ENCODE peak calls at places on chromosomes 7 and 10, in ten cellular contexts. G is spleen; I is HAP-1; M is lower lobe of right lung; S is thoracic aorta; J is adrenal gland; P is right cardiac atrium; K is naive thymus-derived CD4-positive, alpha-beta T cell; U is neuronal stem cell; O is ovary. H is an unnamed sample.

GRCh38 chr7:6106140-6106904 is 75.1 kb downstream of the ANKRD61 start:
- DNase-seq in P (no peak), S (no peak), U (no peak), J (no peak), K (peak), G (no peak), I (peak), M (no peak), O (no peak), H (peak)

GRCh38 chr10:11160982-11161554 is 143.4 kb downstream of the CELF2 start:
- DNase-seq in P (no peak), J (peak), S (no peak), O (no peak), G (no peak), K (no peak), U (no peak), M (no peak), I (no peak), H (no peak)

GRCh38 chr7:22572292-22572691 is 72.3 kb upstream of the STEAP1B start:
- DNase-seq in S (no peak), I (no peak), M (no peak), O (no peak), J (no peak), G (no peak), K (no peak), P (no peak), U (no peak), H (no peak)

GRCh38 chr7:140153666-140154161 is 23.1 kb downstream of the KDM7A start:
- DNase-seq in K (no peak), M (no peak), P (no peak), S (no peak), I (no peak), G (no peak), O (no peak), U (no peak), J (no peak), H (no peak)

GRCh38 chr7:24442170-24442777 is 131.0 kb upstream of the PALS2 start:
- DNase-seq in K (no peak), M (no peak), I (no peak), O (no peak), U (no peak), P (peak), J (no peak), S (no peak), G (no peak), H (no peak)

GRCh38 chr10:72044417-72045041 is 43.8 kb downstream of the SPOCK2 start:
- DNase-seq in M (no peak), J (peak), S (peak), O (peak), P (peak), I (no peak), K (no peak), G (no peak), U (no peak), H (no peak)

GRCh38 chr7:66145404-66145843 is 30.8 kb downstream of the CRCP start:
- DNase-seq in K (no peak), I (no peak), J (peak), S (no peak), G (no peak), U (no peak), M (no peak), O (peak), P (peak), H (no peak)

GRCh38 chr7:4138866-4139265 is 543.2 kb upstream of the FOXK1 start:
- DNase-seq in J (no peak), I (no peak), P (no peak), U (no peak), M (peak), G (peak), O (no peak), K (no peak), S (no peak), H (no peak)

GRCh38 chr7:4857189-4857588 is 4.6 kb downstream of the PAPOLB start:
- DNase-seq in M (no peak), S (no peak), P (no peak), U (no peak), O (no peak), K (no peak), J (no peak), G (no peak), I (no peak), H (no peak)

GRCh38 chr10:110008518-110009339 is 945 bp downstream of the ADD3 start:
- DNase-seq in U (peak), P (peak), M (peak), I (peak), O (peak), J (peak), K (peak), S (no peak), G (peak), H (no peak)

GRCh38 chr10:71754562-71754961 is 18.8 kb downstream of the VSIR start:
- DNase-seq in S (no peak), I (no peak), P (no peak), G (no peak), U (no peak), J (no peak), O (no peak), M (no peak), K (no peak), H (no peak)

GRCh38 chr10:125231116-125231812 is 70.9 kb upstream of the CTBP2 start:
- DNase-seq in I (no peak), J (peak), G (peak), O (no peak), U (peak), M (no peak), S (no peak), K (no peak), P (no peak), H (peak)

GRCh38 chr10:75487087-75487784 is 55.8 kb downstream of the LRMDA start:
- DNase-seq in J (no peak), P (no peak), M (no peak), G (no peak), U (no peak), O (no peak), K (no peak), I (no peak), S (no peak), H (no peak)

GRCh38 chr7:2287742-2288141 is 26.5 kb downstream of the SNX8 start:
- DNase-seq in G (no peak), J (no peak), P (peak), M (no peak), I (no peak), S (no peak), K (no peak), O (no peak), U (no peak), H (no peak)

GRCh38 chr10:18071591-18071990 is 68.6 kb upstream of the CACNB2 start:
- DNase-seq in I (no peak), S (no peak), U (no peak), J (no peak), M (no peak), P (no peak), O (no peak), K (no peak), G (no peak), H (no peak)

GRCh38 chr10:128843972-128844371 is 623.1 kb upstream of the MGMT start:
- DNase-seq in M (no peak), J (no peak), U (no peak), P (no peak), S (no peak), O (no peak), I (no peak), G (no peak), K (no peak), H (no peak)

GRCh38 chr7:156950381-156950858 is 908 bp downstream of the NOM1 start:
- DNase-seq in K (no peak), P (no peak), M (no peak), U (no peak), G (no peak), O (no peak), J (no peak), I (no peak), S (no peak), H (peak)

GRCh38 chr10:58372630-58373445 is 12.4 kb upstream of the TFAM start:
- DNase-seq in J (no peak), P (no peak), O (no peak), M (no peak), S (no peak), I (no peak), G (no peak), U (no peak), K (no peak), H (no peak)

GRCh38 chr7:5284304-5285281 is 1.9 kb downstream of the SLC29A4 start:
- DNase-seq in O (no peak), M (peak), K (no peak), P (peak), I (peak), U (no peak), J (peak), G (no peak), S (no peak), H (peak)

GRCh38 chr7:137951700-137952099 is 50.2 kb downstream of the CREB3L2 start:
- DNase-seq in J (no peak), K (no peak), M (no peak), U (no peak), G (no peak), S (no peak), P (no peak), O (no peak), I (no peak), H (no peak)

GRCh38 chr10:44384601-44385422 is at the start of gene CXCL12:
- DNase-seq in U (no peak), S (no peak), P (peak), M (no peak), K (no peak), I (no peak), G (peak), J (no peak), O (peak), H (peak)

GRCh38 chr10:74916283-74916682 is 89.9 kb downstream of the KAT6B start:
- DNase-seq in K (no peak), I (no peak), J (no peak), P (no peak), O (no peak), G (no peak), U (no peak), S (no peak), M (no peak), H (no peak)

GRCh38 chr10:97612386-97612785 is 20.9 kb downstream of the MORN4 start:
- DNase-seq in S (no peak), M (no peak), J (peak), O (no peak), P (no peak), K (no peak), G (no peak), I (peak), U (no peak), H (peak)

GRCh38 chr7:47424523-47424922 is 157.4 kb downstream of the TNS3 start:
- DNase-seq in J (no peak), I (no peak), O (no peak), U (no peak), M (no peak), S (no peak), K (no peak), G (no peak), P (no peak), H (no peak)

GRCh38 chr7:129436335-129436923 is 2.2 kb downstream of the STRIP2 start:
- DNase-seq in G (no peak), P (no peak), S (no peak), O (no peak), U (no peak), J (no peak), K (no peak), I (no peak), M (no peak), H (no peak)

GRCh38 chr7:129434172-129434845 is at the start of gene STRIP2:
- DNase-seq in U (peak), M (peak), G (peak), O (peak), K (peak), J (peak), S (peak), P (peak), I (peak), H (peak)

GRCh38 chr7:129434846-129435318 is 650 bp downstream of the STRIP2 start:
- DNase-seq in J (no peak), I (peak), S (no peak), O (peak), M (no peak), G (peak), P (peak), K (peak), U (no peak), H (peak)

GRCh38 chr7:129433823-129434171 is 435 bp upstream of the STRIP2 start:
- DNase-seq in J (no peak), G (no peak), K (no peak), O (no peak), P (peak), M (no peak), U (no peak), I (no peak), S (peak), H (no peak)

GRCh38 chr7:129435414-129435829 is 1.2 kb downstream of the STRIP2 start:
- DNase-seq in I (no peak), K (no peak), S (no peak), O (no peak), J (no peak), P (no peak), U (no peak), G (no peak), M (no peak), H (no peak)
- H3K4me3 ChIP-seq in I (peak), K (no peak), S (no peak), O (no peak), J (no peak), P (no peak), U (no peak), G (no peak), M (peak), H (peak)

GRCh38 chr7:15228891-15229290 is 326.3 kb upstream of the DGKB start:
- DNase-seq in P (no peak), M (no peak), K (no peak), S (no peak), I (no peak), G (no peak), U (no peak), O (no peak), J (no peak), H (no peak)
- H3K4me3 ChIP-seq in P (no peak), M (no peak), K (no peak), S (no peak), I (no peak), G (no peak), U (no peak), O (no peak), J (no peak), H (no peak)

DNA sequence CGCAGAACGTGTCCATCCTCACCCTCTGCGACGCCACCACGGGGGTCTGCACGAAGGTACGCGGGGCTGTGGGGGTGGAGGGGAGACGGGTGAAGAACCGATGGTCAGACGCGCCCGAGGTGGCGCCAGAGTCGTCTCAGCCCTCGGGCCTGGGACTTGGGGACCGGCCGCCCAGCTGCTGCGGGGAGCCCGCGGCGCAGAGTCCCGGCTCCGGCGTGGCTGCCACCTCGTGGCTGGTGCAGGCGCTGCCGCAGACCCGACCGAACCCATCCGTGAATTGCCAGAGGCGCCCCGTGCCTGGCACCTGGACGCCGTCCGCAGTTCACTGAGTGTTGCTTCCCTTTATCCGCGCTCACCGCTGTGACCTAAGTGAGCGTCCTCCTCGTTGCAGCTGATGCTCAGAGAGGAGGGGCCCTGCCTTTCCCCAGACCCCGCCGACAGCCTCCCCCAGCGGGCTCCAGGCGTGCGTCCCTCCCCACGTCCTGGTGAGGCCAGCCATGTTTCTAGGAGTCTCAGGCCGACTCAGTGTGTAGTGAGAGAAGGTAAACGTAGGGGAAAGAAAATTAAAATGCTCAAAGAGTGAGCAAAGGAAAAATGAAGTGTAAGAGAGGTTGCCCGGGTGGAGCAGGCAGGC is 208.7 kb downstream of the PAXIP1 start:
- DNase-seq in U (peak), S (no peak), P (no peak), O (no peak), K (no peak), I (peak), G (no peak), M (no peak), J (no peak), H (no peak)
- H3K4me3 ChIP-seq in U (peak), S (no peak), P (no peak), O (no peak), K (no peak), I (no peak), G (no peak), M (no peak), J (no peak), H (no peak)

GRCh38 chr7:70693300-70693689 is 438.6 kb upstream of the GALNT17 start:
- DNase-seq in S (no peak), U (no peak), K (no peak), M (no peak), P (no peak), G (no peak), O (peak), I (no peak), J (no peak), H (peak)
- H3K4me3 ChIP-seq in S (peak), U (peak), K (no peak), M (peak), P (peak), G (peak), O (peak), I (peak), J (no peak), H (peak)

DNA sequence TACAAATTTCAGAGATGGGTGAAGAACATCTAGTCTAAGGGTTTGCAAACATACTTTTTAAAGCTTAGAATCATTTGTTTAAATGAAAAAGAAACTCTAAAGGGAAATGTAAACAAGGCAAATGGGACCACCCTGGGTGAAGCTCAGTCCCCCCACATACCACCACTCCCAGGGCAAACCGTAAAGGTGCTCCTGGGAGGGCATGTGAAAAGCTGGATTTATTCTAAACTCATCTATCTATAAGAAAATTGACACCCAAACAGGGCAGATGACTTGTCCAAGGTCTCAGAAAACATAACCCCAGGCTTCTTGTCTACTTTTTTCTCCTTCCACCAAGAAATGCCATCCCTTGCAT is 223.3 kb upstream of the PRKCQ start:
- DNase-seq in O (no peak), K (no peak), P (no peak), I (no peak), U (no peak), S (no peak), G (no peak), M (no peak), J (no peak), H (no peak)
- H3K4me3 ChIP-seq in O (no peak), K (no peak), P (no peak), I (no peak), U (no peak), S (no peak), G (no peak), M (no peak), J (no peak), H (no peak)

GRCh38 chr7:116530107-116530820 is 5.4 kb downstream of the CAV1 start:
- DNase-seq in G (no peak), O (no peak), S (no peak), P (no peak), M (no peak), K (no peak), U (no peak), I (no peak), J (no peak), H (no peak)
- H3K4me3 ChIP-seq in G (no peak), O (no peak), S (peak), P (peak), M (peak), K (no peak), U (no peak), I (no peak), J (no peak), H (peak)

DNA sequence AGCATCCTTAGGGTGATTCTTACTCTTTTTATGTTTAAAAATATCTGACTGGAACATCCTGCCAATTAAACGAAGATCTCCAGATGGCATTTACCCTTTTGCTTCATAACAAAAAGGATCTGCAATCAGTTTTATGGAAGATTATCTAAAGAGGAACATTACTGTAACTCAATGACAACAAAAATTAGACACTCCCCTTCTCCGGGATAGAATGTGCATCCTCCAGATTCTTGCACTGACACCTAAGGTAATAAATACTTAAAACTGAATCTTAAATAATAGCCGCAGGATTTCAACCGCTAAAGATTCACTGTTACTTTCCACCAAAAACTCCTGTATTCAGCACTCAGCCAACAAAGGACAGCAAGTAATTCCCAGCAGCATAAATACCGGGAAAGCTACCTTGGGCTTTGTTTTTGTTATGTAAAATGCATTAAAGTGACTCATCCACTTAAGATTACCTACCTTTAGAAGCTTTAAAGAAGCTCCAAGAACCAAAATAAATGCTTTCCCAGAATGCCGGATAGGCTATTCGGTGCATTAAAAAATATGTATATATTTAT is 1.6 kb downstream of the CACNA2D1 start:
- DNase-seq in O (no peak), J (no peak), K (no peak), S (no peak), M (no peak), I (peak), U (no peak), P (no peak), G (no peak), H (peak)
- H3K4me3 ChIP-seq in O (peak), J (no peak), K (no peak), S (peak), M (peak), I (peak), U (no peak), P (peak), G (peak), H (peak)

H was measured in astrocyte of the spinal cord.